ENCODE peak calls at places on chromosomes 6 and 20, in five cellular contexts. F is IMR-90, W is tibial nerve, C is sigmoid colon, L is prostate gland. P is an unnamed sample.

GRCh38 chr6:78570044-78570443 is 297.3 kb upstream of the IRAK1BP1 start:
- DNase-seq in C (no peak), W (no peak), L (no peak), F (no peak), P (no peak)

GRCh38 chr6:94510877-94511276 is 1066.5 kb upstream of the MANEA start:
- DNase-seq in L (no peak), F (no peak), W (no peak), C (peak; percentile 57), P (peak; percentile 3)

GRCh38 chr6:124917769-124918168 is 44.5 kb upstream of the RNF217 start:
- DNase-seq in F (no peak), W (no peak), L (no peak), C (no peak), P (no peak)

GRCh38 chr6:151747890-151748289 is 59.6 kb upstream of the ESR1 start:
- DNase-seq in L (no peak), W (no peak), F (no peak), C (no peak), P (no peak)

GRCh38 chr6:7484666-7485065 is 56.8 kb upstream of the DSP start:
- DNase-seq in F (no peak), L (no peak), C (no peak), W (no peak), P (no peak)

GRCh38 chr6:15876406-15876805 is 213.6 kb upstream of the DTNBP1 start:
- DNase-seq in L (no peak), F (no peak), W (no peak), C (no peak), P (no peak)

GRCh38 chr20:22575087-22575721 is 9.2 kb downstream of the FOXA2 start:
- DNase-seq in W (no peak), F (no peak), C (no peak), L (no peak), P (no peak)

GRCh38 chr6:13302751-13303667 is 25.3 kb downstream of the TBC1D7 start:
- DNase-seq in W (peak; percentile 80), F (peak; percentile 98), C (peak; percentile 78), L (no peak), P (peak; percentile 56)

GRCh38 chr6:411402-412145 is 20.0 kb downstream of the IRF4 start:
- DNase-seq in C (no peak), L (peak; percentile 40), W (no peak), F (no peak), P (no peak)

GRCh38 chr6:141117869-141118268 is 1014.9 kb upstream of the GJE1 start:
- DNase-seq in C (no peak), L (no peak), F (no peak), W (no peak), P (no peak)

GRCh38 chr20:34066476-34067090 is 45.5 kb downstream of the EIF2S2 start:
- DNase-seq in F (peak; percentile 56), C (no peak), L (no peak), W (no peak), P (no peak)

GRCh38 chr20:33604084-33604990 is 57.8 kb upstream of the C20orf144 start:
- DNase-seq in W (no peak), F (no peak), L (no peak), C (no peak), P (no peak)

GRCh38 chr6:74050921-74051320 is 354.9 kb downstream of the CD109 start:
- DNase-seq in W (no peak), L (no peak), F (no peak), C (no peak), P (no peak)

GRCh38 chr6:62707156-62707555 is 421.1 kb upstream of the KHDRBS2 start:
- DNase-seq in C (no peak), F (no peak), L (no peak), W (no peak), P (no peak)

GRCh38 chr6:132961122-132961521 is 146.8 kb downstream of the RPS12 start:
- DNase-seq in W (no peak), F (peak; percentile 92), L (no peak), C (no peak), P (no peak)

GRCh38 chr6:158514991-158515390 is 44.9 kb upstream of the TMEM181 start:
- DNase-seq in W (no peak), F (no peak), C (no peak), L (no peak), P (no peak)

GRCh38 chr20:3071610-3072529 is at the start of gene OXT:
- DNase-seq in W (no peak), L (peak; percentile 20), F (no peak), C (no peak), P (no peak)

GRCh38 chr20:19940945-19941590 is 76.1 kb upstream of the NAA20 start:
- DNase-seq in L (no peak), F (no peak), W (no peak), C (no peak), P (no peak)

GRCh38 chr20:15890358-15890982 is 682.8 kb downstream of the KIF16B start:
- DNase-seq in F (no peak), C (no peak), W (no peak), L (no peak), P (no peak)

GRCh38 chr20:35953411-35954199 is 697 bp downstream of the SCAND1 start:
- DNase-seq in C (peak; percentile 77), F (peak; percentile 28), W (no peak), L (peak; percentile 8), P (peak; percentile 40)

GRCh38 chr6:133923938-133924593 is 29.0 kb upstream of the TBPL1 start:
- DNase-seq in L (peak; percentile 76), W (peak; percentile 87), C (peak; percentile 74), F (peak; percentile 84), P (no peak)

GRCh38 chr6:1662532-1662931 is 52.8 kb downstream of the FOXC1 start:
- DNase-seq in L (no peak), W (no peak), C (no peak), F (peak; percentile 85), P (no peak)
- TF ChIP-seq POLR2A in L (no peak), W (no peak), C (no peak), F (no peak), P (no peak)

GRCh38 chr20:47576516-47577033 is 74.9 kb downstream of the NCOA3 start:
- DNase-seq in C (peak; percentile 78), W (peak; percentile 34), L (peak; percentile 46), F (peak; percentile 90), P (peak; percentile 36)
- TF ChIP-seq POLR2A in C (peak; percentile 11), W (no peak), L (no peak), F (no peak), P (no peak)

DNA sequence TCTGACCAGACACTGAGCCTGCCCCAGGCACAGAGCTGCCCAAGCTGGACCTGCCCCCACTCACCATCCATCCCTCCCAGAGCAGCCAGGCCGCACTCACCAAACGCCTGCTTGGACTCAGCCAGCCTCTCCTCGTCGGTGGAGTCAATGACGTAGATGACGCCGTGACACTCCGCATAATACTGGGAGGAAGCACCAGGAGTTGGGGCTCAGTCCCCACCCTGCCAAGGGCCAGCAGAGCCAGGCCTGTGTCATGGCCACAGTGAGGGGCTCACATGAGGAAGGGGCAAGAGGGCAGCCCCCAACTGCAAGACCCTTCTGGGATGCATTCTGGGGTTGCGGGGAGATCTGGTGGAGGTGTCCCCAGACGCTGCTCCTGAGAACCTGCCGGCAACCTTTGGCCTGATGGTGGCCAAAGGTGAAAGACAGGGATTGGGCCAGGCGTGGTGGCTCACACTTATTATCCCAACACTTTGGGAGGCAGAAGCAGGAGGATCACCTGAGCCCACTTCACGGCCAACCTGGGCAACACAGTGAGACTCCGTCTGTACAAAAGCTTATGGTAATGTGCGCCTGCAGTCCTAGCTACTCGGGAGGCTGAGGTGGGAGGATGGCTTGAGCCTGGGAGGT is 5.6 kb downstream of the ARFRP1 start:
- DNase-seq in F (no peak), W (no peak), C (no peak), L (no peak), P (no peak)
- TF ChIP-seq POLR2A in F (no peak), W (no peak), C (no peak), L (no peak), P (no peak)

GRCh38 chr6:118651282-118652050 is at the start of gene CEP85L:
- DNase-seq in W (peak; percentile 78), C (peak; percentile 95), L (peak; percentile 86), F (peak; percentile 86), P (peak; percentile 84)
- TF ChIP-seq POLR2A in W (peak; percentile 96), C (peak; percentile 68), L (peak; percentile 90), F (peak; percentile 82), P (peak; percentile 77)

GRCh38 chr6:114142256-114142655 is 171.3 kb upstream of the HDAC2 start:
- DNase-seq in W (no peak), C (no peak), L (no peak), F (no peak), P (no peak)
- TF ChIP-seq POLR2A in W (no peak), C (no peak), L (no peak), F (no peak), P (no peak)

GRCh38 chr20:13996265-13996664 is 949 bp downstream of the MACROD2 start:
- DNase-seq in C (no peak), W (no peak), L (no peak), F (no peak), P (no peak)

GRCh38 chr20:13990465-13990864 is at the start of gene SEL1L2:
- DNase-seq in L (no peak), C (no peak), W (no peak), F (no peak), P (no peak)

GRCh38 chr20:13995841-13996240 is 525 bp downstream of the MACROD2 start:
- DNase-seq in L (peak; percentile 52), F (no peak), W (no peak), C (peak; percentile 71), P (no peak)

GRCh38 chr20:13991311-13991710 is 897 bp upstream of the SEL1L2 start:
- DNase-seq in L (no peak), C (no peak), W (no peak), F (no peak), P (no peak)

DNA sequence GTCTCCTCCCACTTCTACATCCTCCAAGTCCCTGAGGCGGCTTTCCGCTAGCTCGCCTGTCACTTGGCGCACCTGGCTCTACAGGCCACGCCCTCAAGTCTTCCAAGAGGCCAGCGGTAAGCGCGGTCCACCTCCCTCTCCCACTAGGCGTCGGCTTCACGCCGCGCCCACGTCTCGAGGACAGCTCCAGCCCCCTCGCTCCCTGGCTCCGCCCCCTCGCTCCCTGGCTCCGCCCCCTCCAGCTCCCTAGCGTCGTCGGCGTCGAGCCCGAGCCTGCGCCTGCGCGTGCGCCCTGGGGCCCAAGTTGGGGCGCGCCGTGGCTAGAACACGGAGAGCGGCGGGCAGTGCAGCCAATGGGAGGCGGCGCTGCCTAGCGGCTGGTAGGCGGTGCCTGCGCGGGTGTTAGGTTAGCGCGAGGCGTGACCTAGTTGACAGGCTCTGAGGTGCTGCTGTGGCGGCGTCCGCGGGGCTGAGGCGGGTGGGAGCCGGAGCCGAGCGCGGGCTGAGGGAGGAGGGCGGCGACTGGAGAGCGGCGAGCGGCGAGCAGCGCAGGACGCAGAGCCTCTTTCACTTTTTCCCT is at the start of gene MACROD2:
- DNase-seq in W (peak; percentile 67), C (peak; percentile 95), F (peak; percentile 16), L (peak; percentile 87), P (no peak)
- TF ChIP-seq POLR2A in W (peak; percentile 68), C (peak; percentile 29), F (no peak), L (peak; percentile 69), P (no peak)

GRCh38 chr6:43222418-43223059 is 6.7 kb downstream of the DNPH1 start:
- DNase-seq in L (no peak), C (peak; percentile 52), F (no peak), W (no peak), P (no peak)
- TF ChIP-seq POLR2A in L (no peak), C (no peak), F (no peak), W (no peak), P (no peak)

P was measured in GM12892.